ENCODE peak calls at places on chromosomes 2 and 18, in four cellular contexts. T is lower lobe of right lung, S is mesendoderm, J is ovary. K is an unnamed sample.

GRCh38 chr2:173999272-173999671 is 34.1 kb upstream of the SP3 start:
- DNase-seq in T (no peak), S (no peak), J (no peak), K (no peak)

GRCh38 chr2:143835481-143835880 is 684.4 kb downstream of the ZEB2 start:
- DNase-seq in T (no peak), S (no peak), J (no peak), K (no peak)

GRCh38 chr2:136129601-136130000 is 11.7 kb upstream of the CXCR4 start:
- DNase-seq in T (no peak), S (peak; percentile 9), J (no peak), K (no peak)

GRCh38 chr2:96344011-96344410 is 8.4 kb downstream of the NCAPH start:
- DNase-seq in T (no peak), S (no peak), J (no peak), K (no peak)

GRCh38 chr2:218883491-218884490 is 3.1 kb downstream of the WNT10A start:
- DNase-seq in T (no peak), S (no peak), J (peak; percentile 64), K (peak; percentile 64)

GRCh38 chr18:63178526-63178880 is 141.1 kb downstream of the BCL2 start:
- DNase-seq in T (no peak), S (no peak), J (peak; percentile 86), K (peak; percentile 48)

GRCh38 chr2:159211447-159212396 is 74.8 kb downstream of the WDSUB1 start:
- DNase-seq in T (no peak), S (peak; percentile 84), J (no peak), K (peak; percentile 83)

GRCh38 chr2:232802096-232802495 is 25.7 kb upstream of the KCNJ13 start:
- DNase-seq in T (no peak), S (no peak), J (no peak), K (no peak)

GRCh38 chr2:47784349-47784851 is 1.5 kb downstream of the MSH6 start:
- DNase-seq in T (no peak), S (peak; percentile 47), J (peak; percentile 55), K (peak; percentile 66)

GRCh38 chr18:12991839-12992216 is 666 bp downstream of the CEP192 start:
- DNase-seq in T (no peak), S (no peak), J (no peak), K (no peak)

GRCh38 chr2:48734576-48735303 is 20.8 kb downstream of the LHCGR start:
- DNase-seq in T (no peak), S (no peak), J (peak; percentile 46), K (no peak)

GRCh38 chr2:235300368-235301201 is 193.3 kb upstream of the AGAP1 start:
- DNase-seq in T (peak; percentile 74), S (no peak), J (peak; percentile 67), K (no peak)

GRCh38 chr2:33602216-33602830 is 3.2 kb upstream of the FAM98A start:
- DNase-seq in T (no peak), S (no peak), J (no peak), K (no peak)

GRCh38 chr2:70127920-70128444 is 40.7 kb downstream of the PCBP1 start:
- DNase-seq in T (no peak), S (no peak), J (no peak), K (no peak)

GRCh38 chr2:150491943-150492342 is 4.5 kb upstream of the RND3 start:
- DNase-seq in T (no peak), S (no peak), J (no peak), K (no peak)

GRCh38 chr2:47033102-47033880 is 117.7 kb upstream of the MCFD2 start:
- DNase-seq in T (no peak), S (peak; percentile 53), J (peak; percentile 42), K (peak; percentile 63)

GRCh38 chr2:66679422-66679821 is 244.5 kb downstream of the MEIS1 start:
- DNase-seq in T (no peak), S (peak; percentile 60), J (no peak), K (peak; percentile 75)

GRCh38 chr2:88709117-88709739 is 17.8 kb downstream of the RPIA start:
- DNase-seq in T (no peak), S (no peak), J (no peak), K (no peak)

GRCh38 chr2:191675807-191676667 is 1.9 kb upstream of the NABP1 start:
- DNase-seq in T (peak; percentile 68), S (peak; percentile 44), J (no peak), K (peak; percentile 24)

GRCh38 chr2:101860157-101860556 is 131.6 kb upstream of the IL1R2 start:
- DNase-seq in T (no peak), S (no peak), J (no peak), K (no peak)

GRCh38 chr18:73235491-73235890 is 367.7 kb upstream of the NETO1 start:
- DNase-seq in T (no peak), S (peak; percentile 31), J (no peak), K (no peak)

GRCh38 chr2:100230754-100231153 is 88.4 kb upstream of the AFF3 start:
- DNase-seq in T (no peak), S (no peak), J (no peak), K (no peak)

GRCh38 chr2:9336534-9337354 is 86.6 kb downstream of the ITGB1BP1 start:
- DNase-seq in T (no peak), S (no peak), J (no peak), K (peak; percentile 86)

GRCh38 chr2:99970292-99970868 is 172.0 kb downstream of the AFF3 start:
- DNase-seq in T (no peak), S (no peak), J (no peak), K (no peak)

GRCh38 chr2:67694464-67694863 is 297.3 kb downstream of the ETAA1 start:
- DNase-seq in T (peak; percentile 43), S (peak; percentile 26), J (no peak), K (peak; percentile 91)

GRCh38 chr2:30428827-30429461 is 18.1 kb upstream of the LCLAT1 start:
- DNase-seq in T (no peak), S (no peak), J (no peak), K (no peak)

GRCh38 chr2:68027959-68028358 is 34.8 kb downstream of the C1D start:
- DNase-seq in T (no peak), S (no peak), J (no peak), K (peak; percentile 62)

GRCh38 chr18:61569176-61569892 is 236.1 kb downstream of the CDH20 start:
- DNase-seq in T (no peak), S (peak; percentile 75), J (no peak), K (no peak)

GRCh38 chr2:76174505-76174904 is 463.8 kb upstream of the GCFC2 start:
- DNase-seq in T (no peak), S (no peak), J (no peak), K (no peak)

GRCh38 chr18:42801706-42802105 is 313.8 kb downstream of the RIT2 start:
- DNase-seq in T (no peak), S (no peak), J (no peak), K (no peak)

GRCh38 chr2:235170016-235170415 is 218.2 kb downstream of the SH3BP4 start:
- DNase-seq in T (no peak), S (no peak), J (no peak), K (peak; percentile 21)

GRCh38 chr2:239130786-239131325 is 270.0 kb downstream of the HDAC4 start:
- DNase-seq in T (no peak), S (no peak), J (no peak), K (no peak)

GRCh38 chr2:165646321-165646801 is 147.7 kb downstream of the GALNT3 start:
- DNase-seq in T (no peak), S (no peak), J (no peak), K (peak; percentile 82)